ENCODE peak calls at places on chromosomes 3 and 15, in five cellular contexts. S is NCI-H510A treated with DMSO at 0.1 percent for 48 hours; T is H9; A is NCI-H2029 treated with DMSO at 0.1 percent for 48 hours; V is effector memory CD8-positive, alpha-beta T cell. B is an unnamed sample.

GRCh38 chr15:61228025-61228901 is 839 bp downstream of the RORA start:
- DNase-seq in S (no peak), T (peak), A (no peak), V (no peak), B (no peak)

GRCh38 chr3:25427155-25428002 is 684 bp upstream of the RARB start:
- DNase-seq in S (no peak), T (no peak), A (no peak), V (no peak), B (no peak)

GRCh38 chr3:160097478-160097877 is 108.8 kb downstream of the IL12A start:
- DNase-seq in S (no peak), T (no peak), A (no peak), V (no peak), B (no peak)

GRCh38 chr3:176469694-176470205 is 727.5 kb downstream of the TBL1XR1 start:
- DNase-seq in S (no peak), T (no peak), A (no peak), V (no peak), B (no peak)

GRCh38 chr3:194833511-194833910 is 147.8 kb downstream of the FAM43A start:
- DNase-seq in S (no peak), T (no peak), A (no peak), V (no peak), B (no peak)

GRCh38 chr3:11910971-11911531 is 64.4 kb upstream of the TAMM41 start:
- DNase-seq in S (no peak), T (peak), A (no peak), V (no peak), B (no peak)

GRCh38 chr3:107220538-107220937 is 156.7 kb upstream of the CCDC54 start:
- DNase-seq in S (no peak), T (no peak), A (no peak), V (no peak), B (no peak)

GRCh38 chr3:43894176-43895049 is 203.7 kb downstream of the ABHD5 start:
- DNase-seq in S (peak), T (peak), A (peak), V (no peak), B (no peak)

GRCh38 chr3:134366928-134367352 is 7.3 kb downstream of the AMOTL2 start:
- DNase-seq in S (no peak), T (peak), A (no peak), V (no peak), B (no peak)

GRCh38 chr3:157263027-157263426 is 103.1 kb upstream of the CCNL1 start:
- DNase-seq in S (no peak), T (no peak), A (no peak), V (no peak), B (no peak)

GRCh38 chr15:45126535-45127158 is 3.0 kb downstream of the DUOXA1 start:
- DNase-seq in S (peak), T (no peak), A (no peak), V (peak), B (no peak)

GRCh38 chr15:40388941-40389823 is 6.7 kb downstream of the KNSTRN start:
- DNase-seq in S (no peak), T (no peak), A (no peak), V (no peak), B (no peak)

GRCh38 chr3:49021213-49021812 is 608 bp upstream of the NDUFAF3 start:
- DNase-seq in S (peak), T (peak), A (peak), V (peak), B (peak)

GRCh38 chr15:74174216-74174965 is 881 bp downstream of the ISLR start:
- DNase-seq in S (no peak), T (peak), A (no peak), V (no peak), B (no peak)

GRCh38 chr15:40437754-40438687 is 2.7 kb upstream of the BAHD1 start:
- DNase-seq in S (no peak), T (no peak), A (no peak), V (no peak), B (no peak)

GRCh38 chr15:88661766-88662556 is 23.1 kb downstream of the ISG20 start:
- DNase-seq in S (no peak), T (no peak), A (no peak), V (no peak), B (no peak)

GRCh38 chr3:127448161-127448561 is 142.4 kb downstream of the TPRA1 start:
- DNase-seq in S (no peak), T (peak), A (peak), V (no peak), B (no peak)

GRCh38 chr3:193826126-193826795 is 233.3 kb downstream of the OPA1 start:
- DNase-seq in S (no peak), T (no peak), A (no peak), V (no peak), B (no peak)

GRCh38 chr3:18720543-18720942 is 295.4 kb upstream of the SATB1 start:
- DNase-seq in S (no peak), T (no peak), A (no peak), V (no peak), B (no peak)

GRCh38 chr3:42214565-42215283 is 51.3 kb downstream of the CCK start:
- DNase-seq in S (no peak), T (no peak), A (no peak), V (no peak), B (no peak)

GRCh38 chr3:20043825-20044224 is 3.6 kb downstream of the KAT2B start:
- DNase-seq in S (no peak), T (no peak), A (no peak), V (no peak), B (peak)

GRCh38 chr15:52656412-52656811 is 22.8 kb downstream of the ATOSA start:
- DNase-seq in S (no peak), T (no peak), A (no peak), V (no peak), B (no peak)

GRCh38 chr15:28989896-28990295 is 104.1 kb downstream of the APBA2 start:
- DNase-seq in S (no peak), T (no peak), A (no peak), V (no peak), B (no peak)

GRCh38 chr3:58994746-58995330 is 55.0 kb downstream of the CFAP20DC start:
- DNase-seq in S (peak), T (peak), A (peak), V (no peak), B (peak)

GRCh38 chr15:99590913-99591646 is 25.3 kb downstream of the MEF2A start:
- DNase-seq in S (no peak), T (no peak), A (no peak), V (no peak), B (no peak)

GRCh38 chr3:182973047-182973446 is 7.3 kb downstream of the DCUN1D1 start:
- DNase-seq in S (no peak), T (no peak), A (no peak), V (no peak), B (no peak)

GRCh38 chr3:169914321-169914720 is 2.9 kb downstream of the SAMD7 start:
- DNase-seq in S (peak), T (no peak), A (no peak), V (no peak), B (no peak)

GRCh38 chr15:62165029-62165792 is at the start of gene C2CD4B:
- DNase-seq in S (peak), T (peak), A (peak), V (no peak), B (no peak)

GRCh38 chr3:3126477-3127431 is at the start of gene TRNT1:
- DNase-seq in S (peak), T (peak), A (peak), V (peak), B (peak)

GRCh38 chr3:122824465-122825379 is 29.9 kb downstream of the SLC49A4 start:
- DNase-seq in S (peak), T (no peak), A (no peak), V (no peak), B (no peak)

GRCh38 chr3:188528390-188528789 is 374.4 kb downstream of the LPP start:
- DNase-seq in S (no peak), T (no peak), A (no peak), V (no peak), B (no peak)

GRCh38 chr3:195150194-195151118 is 120.5 kb downstream of the XXYLT1 start:
- DNase-seq in S (no peak), T (peak), A (peak), V (no peak), B (no peak)

GRCh38 chr3:42254566-42254965 is 11.4 kb downstream of the CCK start:
- DNase-seq in S (no peak), T (no peak), A (no peak), V (no peak), B (no peak)

GRCh38 chr3:112086857-112087524 is 802 bp downstream of the C3orf52 start:
- DNase-seq in S (no peak), T (no peak), A (no peak), V (no peak), B (no peak)

GRCh38 chr15:52466134-52466701 is 62.5 kb downstream of the MYO5A start:
- DNase-seq in S (no peak), T (peak), A (no peak), V (no peak), B (peak)

GRCh38 chr3:194870394-194871110 is 184.9 kb downstream of the FAM43A start:
- DNase-seq in S (no peak), T (no peak), A (no peak), V (no peak), B (no peak)

GRCh38 chr15:49331951-49332350 is 91.1 kb upstream of the FGF7 start:
- DNase-seq in S (no peak), T (no peak), A (no peak), V (no peak), B (no peak)

GRCh38 chr15:59998256-59999063 is 5.7 kb upstream of the FOXB1 start:
- DNase-seq in S (no peak), T (no peak), A (peak), V (no peak), B (no peak)

GRCh38 chr3:106157411-106157810 is 288.6 kb upstream of the CBLB start:
- DNase-seq in S (no peak), T (no peak), A (no peak), V (no peak), B (no peak)

B was measured in naive B cell.